ENCODE peak calls at places on chromosomes 5 and 9, in four cellular contexts. N, A, R and O are unnamed samples.

GRCh38 chr5:176927562-176927961 is 28.4 kb upstream of the HK3 start:
- DNase-seq in A (no peak), R (no peak), N (no peak), O (no peak)

GRCh38 chr5:1536298-1537165 is 12.8 kb upstream of the LPCAT1 start:
- DNase-seq in R (peak), A (no peak), N (no peak), O (no peak)

GRCh38 chr5:120463991-120464626 is at the start of gene PRR16:
- DNase-seq in N (peak), R (peak), A (peak), O (no peak)

GRCh38 chr5:66144799-66145390 is 795 bp downstream of the SREK1 start:
- DNase-seq in A (no peak), R (no peak), N (no peak), O (no peak)

GRCh38 chr5:150111121-150111520 is 24.8 kb upstream of the CSF1R start:
- DNase-seq in N (no peak), R (no peak), A (no peak), O (no peak)

GRCh38 chr9:114641974-114642373 is 15.6 kb downstream of the TEX53 start:
- DNase-seq in R (no peak), N (peak), A (no peak), O (peak)

GRCh38 chr9:136207616-136208015 is 2.7 kb upstream of the LHX3 start:
- DNase-seq in N (no peak), R (no peak), A (no peak), O (no peak)

GRCh38 chr5:62042007-62042406 is 264.0 kb upstream of the KIF2A start:
- DNase-seq in A (no peak), N (no peak), R (no peak), O (no peak)

GRCh38 chr9:27625751-27626628 is 52.7 kb upstream of the C9orf72 start:
- DNase-seq in R (no peak), N (no peak), A (no peak), O (no peak)

GRCh38 chr9:88590558-88591146 is 55.7 kb downstream of the NXNL2 start:
- DNase-seq in A (no peak), N (no peak), R (peak), O (no peak)

GRCh38 chr5:90135979-90136378 is 273.6 kb downstream of the CETN3 start:
- DNase-seq in R (peak), N (no peak), A (no peak), O (no peak)

GRCh38 chr5:144191998-144192397 is 21.3 kb downstream of the KCTD16 start:
- DNase-seq in R (no peak), N (peak), A (peak), O (no peak)

GRCh38 chr9:136865768-136866103 is 372 bp downstream of the EDF1 start:
- DNase-seq in A (no peak), R (peak), N (no peak), O (no peak)

GRCh38 chr5:145324101-145324500 is 511.0 kb downstream of the PRELID2 start:
- DNase-seq in A (no peak), R (no peak), N (no peak), O (no peak)

GRCh38 chr9:120755827-120756434 is 37.3 kb downstream of the FBXW2 start:
- DNase-seq in A (peak), N (peak), R (peak), O (peak)

GRCh38 chr5:77724934-77725333 is 51.2 kb downstream of the TBCA start:
- DNase-seq in N (no peak), R (no peak), A (no peak), O (no peak)

GRCh38 chr9:134375430-134376385 is 49.5 kb downstream of the RXRA start:
- DNase-seq in A (peak), R (no peak), N (peak), O (peak)

GRCh38 chr5:73066466-73066865 is 53.9 kb upstream of the TMEM171 start:
- DNase-seq in A (no peak), N (no peak), R (no peak), O (no peak)

GRCh38 chr5:80034559-80034958 is 589 bp upstream of the THBS4 start:
- DNase-seq in N (no peak), R (no peak), A (no peak), O (no peak)

GRCh38 chr5:160555836-160556660 is 134.4 kb downstream of the PTTG1 start:
- DNase-seq in R (no peak), A (no peak), N (no peak), O (no peak)

GRCh38 chr9:114081441-114082016 is 3.4 kb upstream of the AMBP start:
- DNase-seq in R (peak), N (no peak), A (no peak), O (no peak)

GRCh38 chr5:181259974-181260719 is 796 bp downstream of the TRIM52 start:
- DNase-seq in R (peak), A (no peak), N (no peak), O (no peak)

GRCh38 chr5:59422026-59422941 is 471.2 kb downstream of the PDE4D start:
- DNase-seq in N (no peak), A (no peak), R (no peak), O (no peak)

GRCh38 chr9:78314953-78315870 is 18.3 kb downstream of the PSAT1 start:
- DNase-seq in A (peak), N (no peak), R (no peak), O (no peak)